ENCODE peak calls at places on chromosomes 4 and X, in four cellular contexts. Q is HCT116, O is HepG2, N is K562. S is an unnamed sample.

GRCh38 chrX:129780441-129781105 is 824 bp downstream of the SASH3 start:
- DNase-seq in Q (no peak), O (no peak), N (no peak), S (no peak)

GRCh38 chr4:81754169-81754568 is 282.5 kb upstream of the RASGEF1B start:
- DNase-seq in Q (no peak), O (no peak), N (no peak), S (no peak)

GRCh38 chr4:147003956-147004580 is 58.4 kb upstream of the TTC29 start:
- DNase-seq in Q (no peak), O (no peak), N (no peak), S (no peak)

GRCh38 chr4:26346203-26346620 is 25.4 kb downstream of the RBPJ start:
- DNase-seq in Q (no peak), O (no peak), N (peak), S (no peak)

GRCh38 chr4:27916432-27917184 is 1056.0 kb downstream of the STIM2 start:
- DNase-seq in Q (no peak), O (no peak), N (no peak), S (no peak)

GRCh38 chr4:141642711-141643110 is 6.3 kb downstream of the IL15 start:
- DNase-seq in Q (no peak), O (no peak), N (no peak), S (no peak)

GRCh38 chr4:86626066-86626465 is 32.0 kb downstream of the PTPN13 start:
- DNase-seq in Q (no peak), O (no peak), N (no peak), S (no peak)

GRCh38 chr4:75490155-75490554 is 24.0 kb downstream of the RCHY1 start:
- DNase-seq in Q (no peak), O (no peak), N (no peak), S (no peak)

GRCh38 chr4:126465341-126465740 is 1150.6 kb downstream of the FAT4 start:
- DNase-seq in Q (no peak), O (no peak), N (no peak), S (no peak)

GRCh38 chrX:46957299-46957698 is 45.1 kb downstream of the JADE3 start:
- DNase-seq in Q (no peak), O (no peak), N (peak), S (no peak)

GRCh38 chr4:76590847-76591281 is 155.8 kb downstream of the SHROOM3 start:
- DNase-seq in Q (no peak), O (no peak), N (no peak), S (no peak)

GRCh38 chr4:141802324-141802723 is 165.9 kb downstream of the IL15 start:
- DNase-seq in Q (no peak), O (no peak), N (no peak), S (no peak)

GRCh38 chr4:126778348-126778747 is 854.4 kb upstream of the INTU start:
- DNase-seq in Q (peak), O (no peak), N (peak), S (no peak)

GRCh38 chr4:177057191-177057590 is 252.5 kb upstream of the NEIL3 start:
- DNase-seq in Q (no peak), O (no peak), N (no peak), S (no peak)

GRCh38 chr4:88965053-88965452 is 91.9 kb downstream of the FAM13A start:
- DNase-seq in Q (no peak), O (no peak), N (no peak), S (no peak)

GRCh38 chr4:16448240-16448639 is 222.0 kb upstream of the TAPT1 start:
- DNase-seq in Q (no peak), O (no peak), N (no peak), S (no peak)

GRCh38 chrX:56733459-56734046 is 4.5 kb downstream of the NBDY start:
- DNase-seq in Q (no peak), O (peak), N (peak), S (no peak)

GRCh38 chr4:15921592-15921932 is 17.0 kb downstream of the FGFBP1 start:
- DNase-seq in Q (no peak), O (no peak), N (no peak), S (no peak)

GRCh38 chrX:50081282-50081955 is 119.4 kb downstream of the AKAP4 start:
- DNase-seq in Q (no peak), O (peak), N (no peak), S (no peak)

GRCh38 chr4:176753049-176753448 is 39.7 kb downstream of the VEGFC start:
- DNase-seq in Q (no peak), O (no peak), N (no peak), S (peak)

GRCh38 chr4:39062499-39062898 is 467 bp downstream of the KLHL5 start:
- DNase-seq in Q (no peak), O (no peak), N (no peak), S (no peak)

GRCh38 chr4:25667931-25668557 is 12.4 kb downstream of the SLC34A2 start:
- DNase-seq in Q (peak), O (peak), N (peak), S (no peak)

GRCh38 chr4:88659061-88659889 is 38.4 kb downstream of the NAP1L5 start:
- DNase-seq in Q (peak), O (peak), N (peak), S (peak)

GRCh38 chr4:101711590-101712255 is 78.8 kb upstream of the BANK1 start:
- DNase-seq in Q (no peak), O (no peak), N (no peak), S (no peak)

GRCh38 chr4:189084671-189085070 is 856.0 kb upstream of the FRG1 start:
- DNase-seq in Q (peak), O (no peak), N (no peak), S (no peak)

GRCh38 chrX:65545456-65545855 is 10.9 kb upstream of the LAS1L start:
- DNase-seq in Q (no peak), O (no peak), N (no peak), S (no peak)

GRCh38 chrX:65196758-65197371 is 220.6 kb upstream of the ZC4H2 start:
- DNase-seq in Q (no peak), O (peak), N (peak), S (no peak)

GRCh38 chrX:3728454-3728853 is 15.0 kb upstream of the PRKX start:
- DNase-seq in Q (no peak), O (no peak), N (peak), S (no peak)

GRCh38 chr4:8252301-8253173 is 17.0 kb upstream of the HTRA3 start:
- DNase-seq in Q (no peak), O (no peak), N (peak), S (no peak)

GRCh38 chrX:11296051-11296450 is 2.8 kb downstream of the AMELX start:
- DNase-seq in Q (no peak), O (no peak), N (no peak), S (no peak)

GRCh38 chrX:72100051-72100755 is 31.5 kb downstream of the RTL5 start:
- DNase-seq in Q (no peak), O (no peak), N (no peak), S (no peak)

GRCh38 chr4:156261230-156261629 is 307.6 kb upstream of the CTSO start:
- DNase-seq in Q (no peak), O (no peak), N (no peak), S (no peak)

GRCh38 chr4:127708985-127709384 is 21.2 kb upstream of the SLC25A31 start:
- DNase-seq in Q (peak), O (peak), N (no peak), S (no peak)

GRCh38 chr4:112668131-112668530 is 31.2 kb downstream of the LARP7 start:
- DNase-seq in Q (no peak), O (no peak), N (no peak), S (no peak)

GRCh38 chrX:42673411-42673810 is 104.6 kb downstream of the PPP1R2C start:
- DNase-seq in Q (no peak), O (no peak), N (no peak), S (no peak)

GRCh38 chr4:80173387-80173786 is 23.9 kb upstream of the PRDM8 start:
- DNase-seq in Q (no peak), O (no peak), N (no peak), S (no peak)

GRCh38 chrX:41732260-41732659 is 8.3 kb downstream of the GPR82 start:
- DNase-seq in Q (no peak), O (no peak), N (no peak), S (no peak)

GRCh38 chr4:85409251-85409650 is 65.7 kb upstream of the ARHGAP24 start:
- DNase-seq in Q (no peak), O (no peak), N (no peak), S (no peak)

GRCh38 chr4:173520921-173521473 is 9.0 kb downstream of the HAND2 start:
- DNase-seq in Q (no peak), O (no peak), N (no peak), S (no peak)

GRCh38 chr4:52883183-52883621 is 21.1 kb downstream of the RASL11B start:
- DNase-seq in Q (no peak), O (no peak), N (no peak), S (no peak)
- TF ChIP-seq TCF7L2 in Q (no peak), O (no peak), N (no peak), S (no peak)

GRCh38 chr4:113810906-113811305 is 49.4 kb upstream of the CAMK2D start:
- DNase-seq in Q (no peak), O (no peak), N (no peak), S (no peak)

GRCh38 chr4:113811329-113811728 is 49.8 kb upstream of the CAMK2D start:
- DNase-seq in Q (no peak), O (no peak), N (no peak), S (no peak)

GRCh38 chr4:113820164-113820563 is 58.6 kb upstream of the CAMK2D start:
- DNase-seq in Q (no peak), O (no peak), N (no peak), S (no peak)

DNA sequence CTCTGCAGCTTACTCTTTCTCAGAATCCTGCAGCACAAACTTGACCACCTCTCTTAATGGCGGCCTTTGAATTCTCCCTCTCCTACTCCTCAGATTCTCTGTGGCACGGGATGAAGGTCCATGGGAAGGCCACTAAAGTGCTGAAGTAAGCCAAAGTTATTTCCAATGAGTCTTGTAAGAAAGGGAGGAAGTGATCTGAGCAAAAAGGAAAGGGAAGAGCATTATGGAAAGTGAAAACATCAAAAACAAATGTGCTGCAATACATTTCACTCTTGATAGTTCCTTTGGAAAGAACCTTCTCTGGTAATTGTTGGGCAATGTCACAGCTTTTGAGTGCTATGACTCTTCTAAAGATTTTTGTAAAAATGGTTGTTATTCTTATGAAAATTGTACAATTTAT is 54.3 kb upstream of the CAMK2D start:
- DNase-seq in Q (no peak), O (no peak), N (no peak), S (no peak)
- TF ChIP-seq TCF7L2 in Q (no peak), O (no peak), N (no peak), S (no peak)

GRCh38 chrX:70171636-70172035 is 5.6 kb upstream of the DGAT2L6 start:
- DNase-seq in Q (no peak), O (no peak), N (no peak), S (no peak)

GRCh38 chrX:70168238-70169188 is 8.8 kb upstream of the DGAT2L6 start:
- DNase-seq in Q (peak), O (peak), N (peak), S (no peak)

GRCh38 chrX:70172226-70172625 is 5.1 kb upstream of the DGAT2L6 start:
- DNase-seq in Q (no peak), O (no peak), N (no peak), S (no peak)

GRCh38 chrX:70169281-70169680 is 8.0 kb upstream of the DGAT2L6 start:
- DNase-seq in Q (no peak), O (no peak), N (no peak), S (no peak)

GRCh38 chrX:70166601-70167590 is 10.4 kb upstream of the DGAT2L6 start:
- DNase-seq in Q (peak), O (peak), N (peak), S (no peak)
- TF ChIP-seq TCF7L2 in Q (no peak), O (no peak), N (no peak), S (no peak)

DNA sequence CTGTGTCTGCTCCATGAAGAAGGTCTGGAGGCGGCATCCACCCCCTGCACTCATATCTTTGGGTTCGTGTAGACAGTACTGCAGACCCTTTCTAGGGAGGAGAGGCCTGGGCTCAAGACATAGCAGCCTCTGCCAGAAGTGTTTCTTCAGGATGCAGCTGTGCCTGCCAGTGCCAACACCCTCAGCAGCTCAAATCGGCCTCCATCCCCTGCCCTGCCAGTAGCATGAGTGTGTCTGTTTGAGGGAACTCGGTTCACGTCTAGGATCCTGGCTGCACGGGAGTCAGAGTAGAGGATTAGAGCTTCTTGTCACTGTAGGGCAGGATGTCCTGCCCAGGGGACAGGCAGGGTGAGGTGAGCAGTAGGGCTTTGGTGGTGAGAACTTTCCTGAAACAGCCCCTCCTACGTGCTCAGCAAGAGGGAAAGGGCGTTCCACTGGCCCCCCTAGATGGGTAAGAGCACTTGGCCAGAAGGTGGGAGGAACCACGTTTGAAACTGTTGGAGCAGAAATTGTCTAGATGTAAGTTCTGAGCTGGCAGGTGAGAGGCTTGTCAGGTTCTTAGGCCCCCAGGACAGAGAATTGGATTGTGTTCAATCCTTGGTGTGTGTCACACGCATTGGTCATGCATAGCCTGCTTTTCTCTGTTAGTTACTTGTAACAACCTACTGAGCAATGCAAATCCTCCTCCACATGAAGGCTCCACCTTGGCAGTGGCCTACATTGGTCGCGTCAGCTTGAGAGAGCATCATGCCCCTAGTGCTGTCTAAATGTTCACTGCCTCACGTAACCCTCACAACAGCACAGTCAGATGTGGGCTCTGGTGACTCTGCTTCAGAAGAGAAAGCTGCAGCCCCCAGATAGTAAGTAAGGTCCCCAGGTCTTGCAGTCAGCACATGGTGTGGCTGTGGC is 25.8 kb upstream of the FAM193A start:
- DNase-seq in Q (no peak), O (no peak), N (no peak), S (no peak)
- TF ChIP-seq TCF7L2 in Q (no peak), O (no peak), N (no peak), S (no peak)

DNA sequence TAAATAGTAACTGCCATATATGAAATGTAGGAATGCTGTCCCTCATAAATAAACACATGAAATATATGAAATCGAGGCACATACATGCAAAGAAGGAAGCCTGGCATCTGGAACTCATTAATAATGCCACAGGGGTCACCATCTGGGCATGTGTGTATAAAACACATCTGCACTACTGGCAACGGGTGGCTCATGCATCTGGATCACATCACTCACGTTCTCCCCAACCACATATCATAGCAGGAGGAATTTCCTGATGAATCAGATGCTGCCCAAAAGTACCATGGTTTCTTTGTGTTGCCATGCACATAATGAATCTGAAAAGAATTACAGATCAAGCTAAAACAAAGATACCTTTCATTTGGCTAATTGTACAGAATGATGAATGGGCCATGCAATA is 28.6 kb downstream of the RNF175 start:
- DNase-seq in Q (no peak), O (no peak), N (no peak), S (no peak)
- TF ChIP-seq TCF7L2 in Q (no peak), O (no peak), N (no peak), S (no peak)

GRCh38 chrX:102599950-102600579 is 750 bp downstream of the ARMCX5 start:
- DNase-seq in Q (no peak), O (no peak), N (peak), S (no peak)
- TF ChIP-seq TCF7L2 in Q (no peak), O (no peak), N (no peak), S (no peak)

GRCh38 chr4:22552802-22553201 is 36.9 kb upstream of the ADGRA3 start:
- DNase-seq in Q (no peak), O (peak), N (no peak), S (no peak)
- TF ChIP-seq TCF7L2 in Q (no peak), O (no peak), N (no peak), S (no peak)

GRCh38 chrX:17527932-17528331 is 152.9 kb downstream of the NHS start:
- DNase-seq in Q (no peak), O (no peak), N (no peak), S (no peak)

GRCh38 chrX:17525266-17525665 is 150.3 kb downstream of the NHS start:
- DNase-seq in Q (no peak), O (no peak), N (no peak), S (no peak)

GRCh38 chrX:17529349-17529748 is 154.3 kb downstream of the NHS start:
- DNase-seq in Q (no peak), O (no peak), N (no peak), S (no peak)

GRCh38 chrX:17525762-17526555 is 151.0 kb downstream of the NHS start:
- DNase-seq in Q (no peak), O (no peak), N (no peak), S (no peak)

GRCh38 chrX:17527135-17527701 is 152.2 kb downstream of the NHS start:
- DNase-seq in Q (no peak), O (no peak), N (no peak), S (no peak)
- TF ChIP-seq TCF7L2 in Q (no peak), O (no peak), N (no peak), S (no peak)

DNA sequence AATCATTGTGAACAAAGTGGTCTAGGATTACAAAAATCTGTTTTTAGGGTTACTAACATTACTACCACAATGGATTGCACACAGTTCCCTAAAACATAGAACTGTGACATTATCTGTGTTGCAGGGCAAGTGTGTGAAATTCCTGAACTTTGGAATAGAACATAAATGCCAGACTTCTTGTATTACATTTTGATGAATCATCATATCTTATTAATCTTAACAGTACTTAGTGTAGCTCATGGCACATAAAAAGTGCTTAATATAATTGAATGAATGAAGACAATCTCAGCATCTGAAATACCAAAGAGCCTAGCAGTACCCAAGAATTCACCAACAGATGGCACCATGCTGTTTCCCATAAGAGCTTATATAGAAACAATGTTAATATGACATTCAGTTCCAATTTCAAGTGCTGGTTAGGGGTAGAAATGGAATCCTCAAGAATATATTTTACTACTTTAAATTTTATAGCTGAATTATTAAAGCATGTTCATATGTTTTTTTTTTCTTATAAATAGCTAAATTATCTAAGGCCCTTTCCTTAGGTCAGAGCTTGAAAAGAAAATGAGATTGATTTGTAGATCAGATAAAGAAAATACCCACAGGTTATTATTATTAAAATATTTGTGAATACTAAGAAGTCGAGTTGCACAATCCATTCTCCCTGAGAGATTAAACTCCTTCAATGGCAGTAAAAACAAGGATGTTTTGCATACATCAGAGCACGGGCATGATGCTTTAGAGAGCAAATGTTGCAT is 25.8 kb upstream of the SHISA3 start:
- DNase-seq in Q (peak), O (peak), N (no peak), S (peak)
- TF ChIP-seq TCF7L2 in Q (no peak), O (no peak), N (no peak), S (no peak)